ENCODE peak calls at places on chromosomes 6 and 20, in eight cellular contexts. X is HuH-7.5; D is AG08396; P is SJSA1; S is kidney glomerular epithelial cell; J is ascending aorta; G is stimulated activated CD4-positive, alpha-beta T cell treated with anti-CD3 and anti-CD28 coated beads, Interleukin-1b, Interleukin-23, amount 100 ng/mL, for 24 hours; T is kidney tubule cell. A is an unnamed sample.

GRCh38 chr20:50921055-50921454 is 10.2 kb downstream of the ADNP start:
- DNase-seq in D (no peak), G (no peak), X (no peak), T (peak), P (no peak), J (no peak), S (peak), A (no peak)

GRCh38 chr6:152573762-152574161 is 63.4 kb downstream of the SYNE1 start:
- DNase-seq in D (no peak), J (no peak), G (no peak), X (no peak), T (peak), S (peak), P (no peak), A (no peak)

GRCh38 chr20:52622086-52622485 is 350.1 kb upstream of the TSHZ2 start:
- DNase-seq in P (no peak), X (no peak), T (peak), G (no peak), S (peak), J (no peak), D (no peak), A (no peak)

GRCh38 chr6:51019785-51020184 is 201.1 kb downstream of the TFAP2B start:
- DNase-seq in G (no peak), T (no peak), J (no peak), P (no peak), X (no peak), S (no peak), D (no peak), A (no peak)

GRCh38 chr6:165584541-165584940 is 78.5 kb downstream of the PDE10A start:
- DNase-seq in D (no peak), J (no peak), X (no peak), S (no peak), T (no peak), G (no peak), P (no peak), A (no peak)

GRCh38 chr6:92545861-92546260 is 873.5 kb downstream of the EPHA7 start:
- DNase-seq in P (no peak), T (no peak), X (no peak), S (no peak), D (no peak), G (no peak), J (no peak), A (no peak)

GRCh38 chr6:113623124-113623523 is 234.0 kb upstream of the MARCKS start:
- DNase-seq in D (no peak), J (no peak), X (no peak), S (no peak), G (no peak), T (no peak), P (no peak), A (no peak)

GRCh38 chr6:39702265-39702664 is 22.9 kb downstream of the KIF6 start:
- DNase-seq in D (no peak), J (no peak), P (no peak), S (no peak), X (no peak), T (no peak), G (no peak), A (no peak)

GRCh38 chr6:219641-220198 is 72.6 kb upstream of the DUSP22 start:
- DNase-seq in X (peak), G (no peak), S (peak), P (no peak), D (peak), J (peak), T (peak), A (no peak)

GRCh38 chr20:35730583-35731468 is 11.2 kb downstream of the RBM39 start:
- DNase-seq in P (no peak), T (no peak), G (no peak), X (no peak), S (no peak), J (no peak), D (no peak), A (no peak)

GRCh38 chr6:163728442-163729126 is 314.1 kb downstream of the QKI start:
- DNase-seq in S (no peak), T (no peak), J (no peak), D (no peak), G (no peak), X (no peak), P (no peak), A (no peak)

GRCh38 chr6:113493991-113494390 is 363.2 kb upstream of the MARCKS start:
- DNase-seq in X (no peak), G (no peak), J (no peak), D (no peak), P (no peak), T (no peak), S (no peak), A (no peak)

GRCh38 chr6:46419576-46420002 is 71.7 kb downstream of the RCAN2 start:
- DNase-seq in J (no peak), G (peak), S (peak), D (peak), P (peak), T (peak), X (no peak), A (no peak)

GRCh38 chr20:48295966-48296421 is 510.7 kb upstream of the SULF2 start:
- DNase-seq in X (no peak), G (no peak), S (peak), D (peak), P (peak), J (no peak), T (peak), A (no peak)

GRCh38 chr20:50695144-50695872 is 4.0 kb upstream of the RIPOR3 start:
- DNase-seq in T (no peak), D (no peak), S (no peak), X (no peak), P (no peak), G (no peak), J (no peak), A (no peak)

GRCh38 chr6:3414704-3415453 is 42.0 kb downstream of the SLC22A23 start:
- DNase-seq in D (no peak), J (no peak), G (no peak), X (peak), P (no peak), T (no peak), S (no peak), A (no peak)

GRCh38 chr6:125004797-125005595 is 42.8 kb downstream of the RNF217 start:
- DNase-seq in P (no peak), X (no peak), T (no peak), G (no peak), J (no peak), S (no peak), D (no peak), A (no peak)

GRCh38 chr6:155832596-155832995 is 377.0 kb upstream of the NOX3 start:
- DNase-seq in J (no peak), S (peak), X (no peak), P (peak), T (peak), D (peak), G (no peak), A (no peak)

GRCh38 chr6:148175511-148176188 is 167.0 kb upstream of the SASH1 start:
- DNase-seq in T (no peak), P (no peak), X (no peak), J (no peak), G (no peak), S (no peak), D (no peak), A (no peak)

GRCh38 chr20:43716123-43716522 is 10.7 kb downstream of the GTSF1L start:
- DNase-seq in X (no peak), S (no peak), J (no peak), D (no peak), P (no peak), G (no peak), T (no peak), A (no peak)

GRCh38 chr20:15138548-15139126 is 801.2 kb upstream of the FLRT3 start:
- DNase-seq in D (no peak), T (no peak), P (no peak), X (no peak), S (no peak), J (no peak), G (no peak), A (no peak)

GRCh38 chr6:76774750-76775396 is 688.4 kb downstream of the HTR1B start:
- DNase-seq in T (no peak), P (no peak), D (no peak), S (no peak), X (no peak), J (no peak), G (no peak), A (no peak)